ENCODE peak calls at places on chromosomes 7 and 10, in seven cellular contexts. Q is ACHN, H is GM12892, T is GOT3, L is prostate gland, X is NCI-H1694, V is A172. D is an unnamed sample.

GRCh38 chr10:100749309-100750217 is 4.2 kb downstream of the PAX2 start:
- DNase-seq in Q (no peak), H (no peak), T (no peak), L (no peak), X (no peak), V (no peak), D (no peak)

GRCh38 chr7:150379590-150380379 is 655 bp downstream of the ZNF775 start:
- DNase-seq in Q (peak; percentile 50), H (no peak), T (no peak), L (no peak), X (peak; percentile 31), V (peak; percentile 50), D (no peak)

GRCh38 chr7:82020076-82020475 is 250.2 kb upstream of the HGF start:
- DNase-seq in Q (no peak), H (no peak), T (no peak), L (no peak), X (no peak), V (no peak), D (no peak)

GRCh38 chr7:50303894-50304157 is 690 bp upstream of the IKZF1 start:
- DNase-seq in Q (no peak), H (no peak), T (no peak), L (no peak), X (no peak), V (no peak), D (no peak)

GRCh38 chr7:23864984-23865383 is 155.0 kb downstream of the STK31 start:
- DNase-seq in Q (no peak), H (no peak), T (no peak), L (no peak), X (no peak), V (peak; percentile 79), D (no peak)

GRCh38 chr7:91157579-91158320 is 106.5 kb upstream of the FZD1 start:
- DNase-seq in Q (no peak), H (no peak), T (no peak), L (no peak), X (no peak), V (no peak), D (no peak)

GRCh38 chr10:93826355-93826754 is 67.4 kb upstream of the SLC35G1 start:
- DNase-seq in Q (no peak), H (no peak), T (no peak), L (no peak), X (no peak), V (peak; percentile 61), D (no peak)

GRCh38 chr7:16416289-16417282 is 4.8 kb downstream of the CRPPA start:
- DNase-seq in Q (peak; percentile 33), H (no peak), T (no peak), L (no peak), X (no peak), V (peak; percentile 56), D (no peak)

GRCh38 chr10:119714484-119714816 is 11.4 kb upstream of the INPP5F start:
- DNase-seq in Q (no peak), H (no peak), T (no peak), L (no peak), X (no peak), V (no peak), D (no peak)

GRCh38 chr10:71600856-71601255 is 118.7 kb downstream of the C10orf105 start:
- DNase-seq in Q (no peak), H (no peak), T (no peak), L (no peak), X (no peak), V (peak; percentile 89), D (no peak)

GRCh38 chr7:154841731-154842331 is 161.1 kb downstream of the PAXIP1 start:
- DNase-seq in Q (no peak), H (no peak), T (no peak), L (peak; percentile 16), X (no peak), V (no peak), D (no peak)

GRCh38 chr7:18508441-18509427 is 13.2 kb downstream of the HDAC9 start:
- DNase-seq in Q (peak; percentile 99), H (no peak), T (no peak), L (no peak), X (no peak), V (peak; percentile 99), D (no peak)

GRCh38 chr10:115760131-115760530 is 512.9 kb downstream of the GFRA1 start:
- DNase-seq in Q (no peak), H (no peak), T (no peak), L (no peak), X (no peak), V (no peak), D (no peak)

GRCh38 chr7:71237945-71238344 is 106.0 kb downstream of the GALNT17 start:
- DNase-seq in Q (no peak), H (no peak), T (no peak), L (peak; percentile 48), X (no peak), V (no peak), D (peak; percentile 27)

GRCh38 chr7:41788556-41788955 is 85.7 kb upstream of the INHBA start:
- DNase-seq in Q (no peak), H (no peak), T (no peak), L (no peak), X (no peak), V (no peak), D (no peak)

GRCh38 chr10:66747451-66747850 is 178.4 kb upstream of the LRRTM3 start:
- DNase-seq in Q (peak; percentile 97), H (no peak), T (no peak), L (no peak), X (no peak), V (peak; percentile 93), D (no peak)

GRCh38 chr7:135966341-135967043 is 10.7 kb downstream of the MTPN start:
- DNase-seq in Q (no peak), H (no peak), T (no peak), L (no peak), X (no peak), V (no peak), D (no peak)

GRCh38 chr10:36994886-36995285 is 130.5 kb upstream of the ANKRD30A start:
- DNase-seq in Q (no peak), H (no peak), T (no peak), L (no peak), X (no peak), V (no peak), D (no peak)

GRCh38 chr10:91210014-91210413 is 10.4 kb upstream of the PCGF5 start:
- DNase-seq in Q (no peak), H (no peak), T (no peak), L (no peak), X (no peak), V (no peak), D (no peak)

GRCh38 chr7:122677149-122677548 is 21.8 kb downstream of the RNF133 start:
- DNase-seq in Q (no peak), H (no peak), T (no peak), L (no peak), X (no peak), V (no peak), D (no peak)

GRCh38 chr7:73668103-73668937 is 689 bp downstream of the VPS37D start:
- DNase-seq in Q (no peak), H (no peak), T (no peak), L (no peak), X (peak; percentile 86), V (no peak), D (no peak)

GRCh38 chr7:130490888-130491771 is 755 bp upstream of the MEST start:
- DNase-seq in Q (peak; percentile 51), H (no peak), T (no peak), L (peak; percentile 36), X (no peak), V (no peak), D (no peak)

GRCh38 chr10:68081916-68082315 is 6.8 kb upstream of the HERC4 start:
- DNase-seq in Q (no peak), H (no peak), T (no peak), L (no peak), X (no peak), V (no peak), D (no peak)

GRCh38 chr10:43250925-43251663 is 15.8 kb downstream of the RASGEF1A start:
- DNase-seq in Q (no peak), H (peak; percentile 12), T (no peak), L (no peak), X (no peak), V (no peak), D (peak; percentile 9)

GRCh38 chr7:155813125-155813524 is 862 bp upstream of the SHH start:
- DNase-seq in Q (no peak), H (no peak), T (no peak), L (no peak), X (no peak), V (no peak), D (no peak)

GRCh38 chr7:133556070-133556469 is 303.2 kb downstream of the EXOC4 start:
- DNase-seq in Q (no peak), H (no peak), T (no peak), L (no peak), X (no peak), V (no peak), D (no peak)

GRCh38 chr10:115514895-115515294 is 421.7 kb downstream of the ATRNL1 start:
- DNase-seq in Q (no peak), H (no peak), T (no peak), L (no peak), X (no peak), V (no peak), D (no peak)

GRCh38 chr10:44935961-44936285 is 23.7 kb upstream of the RASSF4 start:
- DNase-seq in Q (no peak), H (no peak), T (no peak), L (no peak), X (no peak), V (no peak), D (no peak)

GRCh38 chr7:123941391-123942180 is 16.5 kb downstream of the SPAM1 start:
- DNase-seq in Q (no peak), H (no peak), T (no peak), L (no peak), X (no peak), V (no peak), D (no peak)

GRCh38 chr7:27617651-27618381 is 44.9 kb downstream of the HIBADH start:
- DNase-seq in Q (no peak), H (no peak), T (no peak), L (no peak), X (no peak), V (no peak), D (no peak)

GRCh38 chr10:103281753-103282152 is 4.8 kb downstream of the INA start:
- DNase-seq in Q (no peak), H (no peak), T (no peak), L (no peak), X (peak; percentile 75), V (no peak), D (no peak)

GRCh38 chr7:14197280-14197679 is 207.8 kb upstream of the ETV1 start:
- DNase-seq in Q (no peak), H (no peak), T (no peak), L (no peak), X (peak; percentile 50), V (no peak), D (no peak)

GRCh38 chr7:104960741-104961479 is 53.1 kb upstream of the KMT2E start:
- DNase-seq in Q (no peak), H (no peak), T (no peak), L (peak; percentile 66), X (no peak), V (no peak), D (no peak)

D was measured in left ventricle myocardium inferior.